ENCODE peak calls at places on chromosomes 4 and X, in five cellular contexts. One of them, this sample, is unnamed. For H3K27me3, the result is how much of the 10 kb centered on the place peaks cover.

GRCh38 chrX:134932528-134933217 is 58.1 kb upstream of the SMIM10 start:
- DNase-seq in transverse colon: no peak
- DNase-seq in bronchial epithelial cell: peak
- DNase-seq in PC-3: peak
- DNase-seq in endothelial cell of umbilical vein: no peak
- DNase-seq in this sample: no peak

GRCh38 chr4:85829276-85830051 is 354.5 kb downstream of the ARHGAP24 start:
- DNase-seq in transverse colon: no peak
- DNase-seq in PC-3: peak
- DNase-seq in endothelial cell of umbilical vein: no peak
- DNase-seq in bronchial epithelial cell: peak
- DNase-seq in this sample: no peak

GRCh38 chr4:148692242-148692641 is 250.0 kb upstream of the NR3C2 start:
- DNase-seq in transverse colon: peak
- DNase-seq in bronchial epithelial cell: no peak
- DNase-seq in endothelial cell of umbilical vein: no peak
- DNase-seq in PC-3: no peak
- DNase-seq in this sample: no peak

GRCh38 chr4:77446611-77447010 is 159.0 kb upstream of the CXCL13 start:
- DNase-seq in endothelial cell of umbilical vein: no peak
- DNase-seq in bronchial epithelial cell: no peak
- DNase-seq in transverse colon: no peak
- DNase-seq in PC-3: no peak
- DNase-seq in this sample: no peak

GRCh38 chrX:30533261-30533660 is 44.3 kb downstream of the TASL start:
- DNase-seq in bronchial epithelial cell: peak
- DNase-seq in transverse colon: no peak
- DNase-seq in PC-3: peak
- DNase-seq in endothelial cell of umbilical vein: no peak
- DNase-seq in this sample: no peak

GRCh38 chrX:39065051-39065871 is 264.0 kb downstream of the MID1IP1 start:
- DNase-seq in transverse colon: no peak
- DNase-seq in bronchial epithelial cell: no peak
- DNase-seq in PC-3: no peak
- DNase-seq in endothelial cell of umbilical vein: no peak
- DNase-seq in this sample: peak

GRCh38 chr4:184441461-184442392 is 32.6 kb downstream of the IRF2 start:
- DNase-seq in PC-3: no peak
- DNase-seq in bronchial epithelial cell: no peak
- DNase-seq in endothelial cell of umbilical vein: peak
- DNase-seq in transverse colon: no peak
- DNase-seq in this sample: peak

GRCh38 chr4:87232241-87232640 is 11.8 kb upstream of the KLHL8 start:
- DNase-seq in transverse colon: no peak
- DNase-seq in bronchial epithelial cell: peak
- DNase-seq in endothelial cell of umbilical vein: no peak
- DNase-seq in PC-3: no peak
- DNase-seq in this sample: no peak

GRCh38 chr4:89434364-89434988 is 126.9 kb upstream of the GPRIN3 start:
- DNase-seq in transverse colon: no peak
- DNase-seq in bronchial epithelial cell: peak
- DNase-seq in endothelial cell of umbilical vein: peak
- DNase-seq in PC-3: peak
- DNase-seq in this sample: peak

GRCh38 chrX:153889123-153889522 is 3.1 kb upstream of the L1CAM start:
- DNase-seq in PC-3: no peak
- DNase-seq in bronchial epithelial cell: no peak
- DNase-seq in transverse colon: no peak
- DNase-seq in endothelial cell of umbilical vein: no peak
- DNase-seq in this sample: no peak

GRCh38 chr4:119489305-119489704 is 139.3 kb downstream of the PDE5A start:
- DNase-seq in endothelial cell of umbilical vein: no peak
- DNase-seq in bronchial epithelial cell: no peak
- DNase-seq in transverse colon: no peak
- DNase-seq in PC-3: no peak
- DNase-seq in this sample: no peak

GRCh38 chr4:78656968-78657445 is 105.4 kb downstream of the ANXA3 start:
- DNase-seq in transverse colon: no peak
- DNase-seq in PC-3: no peak
- DNase-seq in bronchial epithelial cell: no peak
- DNase-seq in endothelial cell of umbilical vein: peak
- DNase-seq in this sample: no peak

GRCh38 chr4:98046665-98047064 is 96.6 kb downstream of the STPG2 start:
- DNase-seq in transverse colon: no peak
- DNase-seq in PC-3: peak
- DNase-seq in bronchial epithelial cell: peak
- DNase-seq in endothelial cell of umbilical vein: no peak
- DNase-seq in this sample: peak

GRCh38 chrX:38055170-38055847 is 49.0 kb downstream of the SYTL5 start:
- DNase-seq in endothelial cell of umbilical vein: peak
- DNase-seq in PC-3: peak
- DNase-seq in bronchial epithelial cell: peak
- DNase-seq in transverse colon: no peak
- DNase-seq in this sample: no peak

GRCh38 chr4:189940178-189941004 is at the start of gene FRG1:
- DNase-seq in PC-3: peak
- DNase-seq in bronchial epithelial cell: peak
- DNase-seq in endothelial cell of umbilical vein: peak
- DNase-seq in transverse colon: peak
- DNase-seq in this sample: peak

GRCh38 chr4:16626945-16627344 is 271.5 kb downstream of the LDB2 start:
- DNase-seq in PC-3: peak
- DNase-seq in bronchial epithelial cell: no peak
- DNase-seq in transverse colon: no peak
- DNase-seq in endothelial cell of umbilical vein: peak
- DNase-seq in this sample: no peak

GRCh38 chr4:128521156-128521555 is 233.5 kb upstream of the PGRMC2 start:
- DNase-seq in bronchial epithelial cell: no peak
- DNase-seq in PC-3: no peak
- DNase-seq in transverse colon: no peak
- DNase-seq in endothelial cell of umbilical vein: peak
- DNase-seq in this sample: no peak

GRCh38 chr4:185535818-185536729 is 767 bp upstream of the PDLIM3 start:
- DNase-seq in transverse colon: peak
- DNase-seq in bronchial epithelial cell: no peak
- DNase-seq in endothelial cell of umbilical vein: peak
- DNase-seq in PC-3: no peak
- DNase-seq in this sample: peak

GRCh38 chr4:78155616-78156105 is 98.5 kb downstream of the FRAS1 start:
- DNase-seq in transverse colon: no peak
- DNase-seq in bronchial epithelial cell: no peak
- DNase-seq in PC-3: no peak
- DNase-seq in endothelial cell of umbilical vein: no peak
- DNase-seq in this sample: no peak

GRCh38 chr4:172129593-172129992 is 316.4 kb downstream of the GALNTL6 start:
- DNase-seq in bronchial epithelial cell: no peak
- DNase-seq in endothelial cell of umbilical vein: no peak
- DNase-seq in transverse colon: no peak
- DNase-seq in PC-3: no peak
- DNase-seq in this sample: no peak

GRCh38 chr4:37890501-37891220 is at the start of gene TBC1D1:
- DNase-seq in bronchial epithelial cell: no peak
- DNase-seq in endothelial cell of umbilical vein: no peak
- DNase-seq in transverse colon: peak
- DNase-seq in PC-3: peak
- DNase-seq in this sample: peak

GRCh38 chrX:133880032-133880443 is 105.4 kb downstream of the GPC3 start:
- DNase-seq in PC-3: no peak
- DNase-seq in endothelial cell of umbilical vein: no peak
- DNase-seq in transverse colon: no peak
- DNase-seq in bronchial epithelial cell: no peak
- DNase-seq in this sample: no peak

GRCh38 chr4:107243141-107243779 is 207.1 kb upstream of the DKK2 start:
- DNase-seq in transverse colon: peak
- DNase-seq in endothelial cell of umbilical vein: no peak
- DNase-seq in bronchial epithelial cell: no peak
- DNase-seq in PC-3: no peak
- DNase-seq in this sample: no peak

GRCh38 chr4:99144070-99144469 is at the start of gene ADH4:
- DNase-seq in bronchial epithelial cell: no peak
- DNase-seq in PC-3: peak
- DNase-seq in transverse colon: peak
- DNase-seq in endothelial cell of umbilical vein: peak
- DNase-seq in this sample: no peak

GRCh38 chr4:186807131-186807530 is 83.5 kb upstream of the FAT1 start:
- DNase-seq in bronchial epithelial cell: no peak
- DNase-seq in PC-3: no peak
- DNase-seq in transverse colon: no peak
- DNase-seq in endothelial cell of umbilical vein: no peak
- DNase-seq in this sample: no peak

GRCh38 chr4:98639523-98639922 is 18.9 kb downstream of the TSPAN5 start:
- DNase-seq in transverse colon: no peak
- DNase-seq in PC-3: no peak
- DNase-seq in bronchial epithelial cell: no peak
- DNase-seq in endothelial cell of umbilical vein: no peak
- DNase-seq in this sample: no peak

GRCh38 chrX:140495739-140496138 is 9.1 kb downstream of the SOX3 start:
- DNase-seq in bronchial epithelial cell: no peak
- DNase-seq in PC-3: no peak
- DNase-seq in transverse colon: no peak
- DNase-seq in endothelial cell of umbilical vein: no peak
- DNase-seq in this sample: no peak
- H3K4me3 ChIP-seq in bronchial epithelial cell: no peak
- H3K4me3 ChIP-seq in PC-3: no peak
- H3K4me3 ChIP-seq in transverse colon: no peak
- H3K4me3 ChIP-seq in endothelial cell of umbilical vein: no peak
- H3K4me3 ChIP-seq in this sample: no peak

DNA sequence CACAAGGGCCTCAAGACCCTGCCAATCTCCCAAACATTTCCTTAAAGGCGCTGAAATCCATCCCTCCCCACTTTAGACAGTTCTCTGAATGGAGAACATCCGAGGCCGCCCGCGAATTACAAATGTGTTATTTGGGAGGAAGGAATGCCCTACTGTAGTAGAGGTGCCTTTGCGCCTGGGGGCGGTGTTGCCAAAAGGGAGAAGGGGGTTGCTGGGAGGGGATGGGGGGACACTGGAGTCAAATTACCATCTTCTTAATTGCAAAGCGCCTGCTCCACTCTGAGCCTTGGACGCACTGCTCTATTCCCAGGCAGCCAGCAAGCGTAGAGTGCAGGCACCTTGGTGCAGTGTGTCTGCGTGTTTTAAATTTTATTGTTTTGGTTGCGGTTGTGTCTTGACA is 2.7 kb downstream of the TMEM255A start:
- DNase-seq in bronchial epithelial cell: no peak
- DNase-seq in endothelial cell of umbilical vein: no peak
- DNase-seq in PC-3: no peak
- DNase-seq in transverse colon: no peak
- DNase-seq in this sample: peak
- H3K27me3 ChIP-seq in bronchial epithelial cell: under half
- H3K27me3 ChIP-seq in endothelial cell of umbilical vein: under half
- H3K27me3 ChIP-seq in PC-3: under half
- H3K27me3 ChIP-seq in transverse colon: under half
- H3K27me3 ChIP-seq in this sample: half or more

GRCh38 chr4:147309434-147309833 is 171.5 kb upstream of the EDNRA start:
- DNase-seq in transverse colon: no peak
- DNase-seq in PC-3: no peak
- DNase-seq in bronchial epithelial cell: no peak
- DNase-seq in endothelial cell of umbilical vein: no peak
- DNase-seq in this sample: no peak
- H3K4me3 ChIP-seq in transverse colon: no peak
- H3K4me3 ChIP-seq in PC-3: no peak
- H3K4me3 ChIP-seq in bronchial epithelial cell: no peak
- H3K4me3 ChIP-seq in endothelial cell of umbilical vein: no peak
- H3K4me3 ChIP-seq in this sample: no peak

GRCh38 chr4:182188622-182189021 is 54.6 kb upstream of the TENM3 start:
- DNase-seq in transverse colon: no peak
- DNase-seq in bronchial epithelial cell: no peak
- DNase-seq in PC-3: no peak
- DNase-seq in endothelial cell of umbilical vein: no peak
- DNase-seq in this sample: no peak

GRCh38 chr4:182189107-182189878 is 53.9 kb upstream of the TENM3 start:
- DNase-seq in bronchial epithelial cell: peak
- DNase-seq in transverse colon: no peak
- DNase-seq in endothelial cell of umbilical vein: no peak
- DNase-seq in PC-3: peak
- DNase-seq in this sample: no peak

GRCh38 chr4:182193261-182193660 is 49.9 kb upstream of the TENM3 start:
- DNase-seq in transverse colon: no peak
- DNase-seq in bronchial epithelial cell: no peak
- DNase-seq in PC-3: no peak
- DNase-seq in endothelial cell of umbilical vein: no peak
- DNase-seq in this sample: no peak

GRCh38 chr4:182192511-182193181 is 50.6 kb upstream of the TENM3 start:
- DNase-seq in endothelial cell of umbilical vein: no peak
- DNase-seq in PC-3: no peak
- DNase-seq in transverse colon: no peak
- DNase-seq in bronchial epithelial cell: peak
- DNase-seq in this sample: no peak

GRCh38 chr4:182190306-182190705 is 52.9 kb upstream of the TENM3 start:
- DNase-seq in endothelial cell of umbilical vein: no peak
- DNase-seq in PC-3: no peak
- DNase-seq in bronchial epithelial cell: no peak
- DNase-seq in transverse colon: no peak
- DNase-seq in this sample: no peak
- H3K27me3 ChIP-seq in endothelial cell of umbilical vein: under half
- H3K27me3 ChIP-seq in PC-3: under half
- H3K27me3 ChIP-seq in bronchial epithelial cell: under half
- H3K27me3 ChIP-seq in transverse colon: under half
- H3K27me3 ChIP-seq in this sample: under half

GRCh38 chr4:167234388-167234881 is at the start of gene SPOCK3:
- DNase-seq in PC-3: peak
- DNase-seq in endothelial cell of umbilical vein: peak
- DNase-seq in transverse colon: no peak
- DNase-seq in bronchial epithelial cell: peak
- DNase-seq in this sample: peak
- H3K4me3 ChIP-seq in PC-3: peak
- H3K4me3 ChIP-seq in endothelial cell of umbilical vein: peak
- H3K4me3 ChIP-seq in transverse colon: peak
- H3K4me3 ChIP-seq in bronchial epithelial cell: peak
- H3K4me3 ChIP-seq in this sample: peak

DNA sequence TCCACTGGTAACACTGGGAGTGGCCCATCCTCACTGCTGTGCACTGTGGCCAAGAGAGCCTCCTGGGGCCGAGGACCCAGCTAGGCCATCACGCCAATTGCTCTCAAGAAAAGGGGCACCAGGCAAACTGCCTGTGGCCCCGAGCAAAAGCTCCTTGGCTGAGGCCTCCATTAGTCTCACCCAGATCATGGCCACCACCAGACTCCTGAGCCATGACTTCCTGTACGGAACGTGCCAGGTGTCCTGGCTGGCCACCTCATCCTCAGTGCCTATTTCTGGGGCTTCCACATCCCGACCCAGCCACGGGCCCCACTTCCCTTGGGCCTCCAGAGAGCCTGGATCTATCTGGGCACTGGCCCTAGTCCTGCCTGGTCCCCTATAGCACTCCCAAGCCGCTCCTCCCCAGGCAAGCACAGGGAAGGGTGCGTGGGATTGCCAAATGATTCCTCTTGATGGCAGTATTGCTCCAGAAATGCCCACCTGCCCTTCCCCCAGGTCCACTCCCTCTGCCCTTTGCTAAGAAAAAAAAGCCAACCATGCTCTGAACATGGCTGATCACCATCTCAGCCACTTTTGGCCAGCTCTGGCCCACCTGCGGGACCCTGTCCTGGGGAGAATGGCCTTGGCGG is 212.6 kb upstream of the AGTR2 start:
- DNase-seq in transverse colon: no peak
- DNase-seq in PC-3: peak
- DNase-seq in bronchial epithelial cell: no peak
- DNase-seq in endothelial cell of umbilical vein: no peak
- DNase-seq in this sample: peak
- H3K27me3 ChIP-seq in transverse colon: under half
- H3K27me3 ChIP-seq in PC-3: under half
- H3K27me3 ChIP-seq in bronchial epithelial cell: under half
- H3K27me3 ChIP-seq in endothelial cell of umbilical vein: under half
- H3K27me3 ChIP-seq in this sample: under half